ENCODE peak calls at places on chromosome 12, in ten cellular contexts. F is adrenal gland, C is body of pancreas, T is transverse colon, J is stomach, W is ovary, G is Peyer's patch, E is sigmoid colon, H is HepG2, M is esophagus squamous epithelium. V is an unnamed sample.

GRCh38 chr12:80485222-80485987 is 41.4 kb downstream of the PTPRQ start:
- DNase-seq in F (no peak), C (no peak), T (no peak), J (no peak), W (no peak), G (no peak), E (no peak), H (no peak), M (no peak), V (no peak)

GRCh38 chr12:122830517-122831214 is 4.6 kb upstream of the HIP1R start:
- DNase-seq in F (no peak), C (no peak), T (peak; percentile 50), J (no peak), W (no peak), G (peak; percentile 84), E (peak; percentile 53), H (no peak), M (no peak), V (peak; percentile 66)

GRCh38 chr12:4997939-4998338 is 45.7 kb upstream of the KCNA5 start:
- DNase-seq in F (peak; percentile 39), C (no peak), T (no peak), J (no peak), W (no peak), G (no peak), E (peak; percentile 79), H (no peak), M (no peak), V (no peak)

GRCh38 chr12:86712425-86712843 is 456.2 kb upstream of the MGAT4C start:
- DNase-seq in F (peak; percentile 9), C (no peak), T (no peak), J (no peak), W (no peak), G (no peak), E (no peak), H (peak; percentile 41), M (no peak), V (no peak)

GRCh38 chr12:19273482-19274330 is 144.2 kb downstream of the PLEKHA5 start:
- DNase-seq in F (peak; percentile 90), C (peak; percentile 70), T (peak; percentile 44), J (peak; percentile 67), W (peak; percentile 74), G (peak; percentile 80), E (peak; percentile 78), H (peak; percentile 56), M (no peak), V (no peak)

GRCh38 chr12:109722753-109723109 is 9.1 kb downstream of the FAM222A start:
- DNase-seq in F (no peak), C (no peak), T (no peak), J (no peak), W (no peak), G (no peak), E (no peak), H (no peak), M (no peak), V (no peak)

GRCh38 chr12:89504560-89505346 is 19.8 kb downstream of the GALNT4 start:
- DNase-seq in F (no peak), C (no peak), T (no peak), J (no peak), W (no peak), G (no peak), E (no peak), H (no peak), M (no peak), V (no peak)

GRCh38 chr12:116590561-116590960 is 31.4 kb downstream of the MAP1LC3B2 start:
- DNase-seq in F (no peak), C (no peak), T (no peak), J (no peak), W (no peak), G (no peak), E (no peak), H (peak; percentile 15), M (no peak), V (no peak)

GRCh38 chr12:114918535-114919233 is 234.7 kb upstream of the TBX3 start:
- DNase-seq in F (no peak), C (no peak), T (peak; percentile 62), J (no peak), W (no peak), G (peak; percentile 80), E (no peak), H (peak; percentile 93), M (no peak), V (no peak)

GRCh38 chr12:120713861-120714482 is 3.7 kb downstream of the UNC119B start:
- DNase-seq in F (peak; percentile 85), C (peak; percentile 78), T (peak; percentile 72), J (peak; percentile 73), W (peak; percentile 69), G (peak; percentile 84), E (peak; percentile 86), H (peak; percentile 73), M (no peak), V (no peak)

GRCh38 chr12:54004063-54004840 is 4.3 kb downstream of the HOXC9 start:
- DNase-seq in F (no peak), C (no peak), T (no peak), J (no peak), W (no peak), G (no peak), E (no peak), H (no peak), M (no peak), V (no peak)
- TF ChIP-seq POLR2A in F (no peak), C (no peak), T (no peak), J (no peak), W (no peak), G (no peak), E (no peak), H (no peak), M (no peak), V (no peak)

GRCh38 chr12:130925616-130926015 is 28.1 kb upstream of the ADGRD1 start:
- DNase-seq in F (no peak), C (no peak), T (no peak), J (no peak), W (no peak), G (no peak), E (no peak), H (no peak), M (no peak), V (no peak)
- H3K4me1 ChIP-seq in F (no peaks in the 10 kb centered on the region), C (no peaks in the 10 kb centered on the region), T (peaks cover 3% of the 10 kb centered on the region), J (no peaks in the 10 kb centered on the region), W (peaks cover 6% of the 10 kb centered on the region), G (no peaks in the 10 kb centered on the region), E (no peaks in the 10 kb centered on the region), H (peaks cover 7% of the 10 kb centered on the region), M (peaks cover 5% of the 10 kb centered on the region), V (peaks cover 11% of the 10 kb centered on the region)

GRCh38 chr12:7972734-7973488 is 36.9 kb upstream of the SLC2A3 start:
- DNase-seq in F (no peak), C (no peak), T (no peak), J (no peak), W (no peak), G (no peak), E (peak; percentile 40), H (no peak), M (no peak), V (no peak)

GRCh38 chr12:7966558-7966957 is 30.6 kb upstream of the SLC2A3 start:
- DNase-seq in F (no peak), C (no peak), T (no peak), J (no peak), W (no peak), G (no peak), E (no peak), H (no peak), M (no peak), V (peak; percentile 63)

DNA sequence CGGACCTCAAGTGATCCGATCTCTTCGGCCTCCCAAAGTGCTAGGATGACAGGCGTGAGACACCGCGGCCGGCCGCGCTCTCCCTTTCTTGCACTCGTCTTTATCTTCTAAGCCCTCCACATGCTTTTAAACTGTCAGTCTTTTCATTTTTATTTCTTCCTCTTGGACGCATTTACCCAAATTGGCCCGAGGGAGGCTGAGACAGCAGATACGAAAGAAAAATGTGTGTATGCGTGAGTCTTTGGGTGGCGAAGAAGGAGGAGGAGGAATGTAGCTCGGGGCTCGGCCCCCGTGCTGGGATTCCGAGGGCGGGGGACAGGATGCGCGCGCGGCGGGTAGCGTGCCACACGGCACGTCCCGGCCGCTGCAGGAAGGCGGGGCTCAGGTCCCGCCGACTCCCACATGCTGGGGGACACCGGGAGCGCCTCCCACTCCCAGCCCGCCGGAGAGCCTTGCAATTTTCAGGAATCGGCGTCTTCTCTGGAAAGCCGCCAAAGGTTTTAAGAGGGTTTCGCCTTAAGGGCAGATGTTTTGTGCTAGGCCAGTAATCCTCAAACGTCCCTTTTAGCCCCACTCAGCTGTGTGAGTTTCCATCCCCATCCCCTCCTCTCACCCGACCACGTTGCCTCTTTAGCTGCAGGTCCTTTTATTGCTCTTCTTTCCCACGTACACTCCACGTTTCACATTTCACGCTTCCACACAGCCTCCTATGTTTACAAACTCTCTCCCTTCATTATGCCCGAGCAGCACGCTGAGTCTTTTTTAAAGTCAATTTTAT is 34.7 kb upstream of the SLC2A3 start:
- DNase-seq in F (peak; percentile 86), C (peak; percentile 65), T (peak; percentile 82), J (peak; percentile 72), W (peak; percentile 93), G (peak; percentile 92), E (peak; percentile 93), H (no peak), M (peak; percentile 22), V (peak; percentile 98)
- TF ChIP-seq POLR2A in F (peak; percentile 8), C (no peak), T (peak; percentile 40), J (no peak), W (no peak), G (no peak), E (peak; percentile 14), H (no peak), M (no peak), V (no peak)

GRCh38 chr12:54386781-54387467 is 2.4 kb upstream of the ZNF385A start:
- DNase-seq in F (no peak), C (no peak), T (no peak), J (no peak), W (no peak), G (no peak), E (no peak), H (no peak), M (no peak), V (no peak)

GRCh38 chr12:54381136-54381535 is 3.4 kb downstream of the ZNF385A start:
- DNase-seq in F (no peak), C (no peak), T (no peak), J (no peak), W (no peak), G (no peak), E (no peak), H (no peak), M (no peak), V (no peak)

GRCh38 chr12:54385251-54385914 is 850 bp upstream of the ZNF385A start:
- DNase-seq in F (no peak), C (no peak), T (no peak), J (no peak), W (no peak), G (no peak), E (no peak), H (no peak), M (no peak), V (peak; percentile 36)

GRCh38 chr12:54383041-54383609 is 1.4 kb downstream of the ZNF385A start:
- DNase-seq in F (no peak), C (no peak), T (no peak), J (no peak), W (no peak), G (no peak), E (no peak), H (no peak), M (no peak), V (peak; percentile 57)

DNA sequence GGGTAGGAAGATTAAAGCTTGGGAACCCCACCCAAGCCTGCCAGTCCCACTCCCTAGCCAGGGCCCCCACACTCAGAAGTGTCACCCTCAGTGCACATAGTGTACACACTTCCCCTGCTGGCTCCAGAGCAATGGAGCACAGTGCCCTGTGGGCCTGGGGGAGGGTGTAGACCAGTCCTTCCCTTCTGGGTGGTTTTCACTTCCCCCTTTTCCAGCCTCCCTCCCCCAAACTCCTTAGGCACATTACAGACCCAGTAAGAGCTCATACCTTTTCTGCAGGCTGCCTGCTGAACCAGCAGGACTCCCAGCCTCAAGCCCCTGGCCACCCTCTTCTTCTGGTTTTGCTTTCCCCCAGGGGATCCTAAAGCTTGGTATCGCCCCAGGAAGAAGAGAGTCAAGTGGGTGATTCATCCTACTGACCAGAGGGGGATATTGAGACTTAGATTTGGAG is at the start of gene ZNF385A:
- DNase-seq in F (no peak), C (no peak), T (no peak), J (no peak), W (no peak), G (peak; percentile 68), E (no peak), H (no peak), M (no peak), V (no peak)
- H3K4me1 ChIP-seq in F (peaks cover 6% of the 10 kb centered on the region), C (peaks cover 2% of the 10 kb centered on the region), T (peaks cover 21% of the 10 kb centered on the region), J (peaks cover under 1% of the 10 kb centered on the region), W (peaks cover 8% of the 10 kb centered on the region), G (peaks cover 8% of the 10 kb centered on the region), E (no peaks in the 10 kb centered on the region), H (peaks cover 22% of the 10 kb centered on the region), M (peaks cover 53% of the 10 kb centered on the region), V (peaks cover 21% of the 10 kb centered on the region)